ENCODE peak calls at places on chromosomes 4 and X, in eight cellular contexts. One of them, this sample, is unnamed.

GRCh38 chr4:48483006-48483776 is at the start of gene SLC10A4:
- DNase-seq in T-helper 9 cell: no peak
- DNase-seq in Caco-2: no peak
- DNase-seq in brain microvascular endothelial cell: no peak
- DNase-seq in HFF-Myc: no peak
- DNase-seq in AG04450: no peak
- DNase-seq in NCI-H1417 treated with DMSO at 0.1 percent for 48 hours: no peak
- DNase-seq in ACHN: no peak
- DNase-seq in this sample: no peak

GRCh38 chrX:33273521-33273920 is 62.2 kb upstream of the DMD start:
- DNase-seq in T-helper 9 cell: no peak
- DNase-seq in Caco-2: no peak
- DNase-seq in brain microvascular endothelial cell: no peak
- DNase-seq in HFF-Myc: no peak
- DNase-seq in AG04450: no peak
- DNase-seq in NCI-H1417 treated with DMSO at 0.1 percent for 48 hours: no peak
- DNase-seq in ACHN: no peak
- DNase-seq in this sample: no peak

GRCh38 chrX:134544614-134545255 is 84.8 kb downstream of the HPRT1 start:
- DNase-seq in T-helper 9 cell: no peak
- DNase-seq in Caco-2: peak; percentile 53
- DNase-seq in brain microvascular endothelial cell: no peak
- DNase-seq in HFF-Myc: no peak
- DNase-seq in AG04450: no peak
- DNase-seq in NCI-H1417 treated with DMSO at 0.1 percent for 48 hours: no peak
- DNase-seq in ACHN: no peak
- DNase-seq in this sample: no peak

GRCh38 chrX:53089224-53089842 is 4.6 kb upstream of the KANTR start:
- DNase-seq in T-helper 9 cell: no peak
- DNase-seq in Caco-2: no peak
- DNase-seq in brain microvascular endothelial cell: peak; percentile 44
- DNase-seq in HFF-Myc: no peak
- DNase-seq in AG04450: no peak
- DNase-seq in NCI-H1417 treated with DMSO at 0.1 percent for 48 hours: peak; percentile 15
- DNase-seq in ACHN: peak; percentile 45
- DNase-seq in this sample: peak; percentile 24

GRCh38 chrX:133921764-133922389 is 63.5 kb downstream of the GPC3 start:
- DNase-seq in T-helper 9 cell: no peak
- DNase-seq in Caco-2: peak; percentile 59
- DNase-seq in brain microvascular endothelial cell: peak; percentile 17
- DNase-seq in HFF-Myc: peak; percentile 11
- DNase-seq in AG04450: no peak
- DNase-seq in NCI-H1417 treated with DMSO at 0.1 percent for 48 hours: no peak
- DNase-seq in ACHN: peak; percentile 2
- DNase-seq in this sample: no peak

GRCh38 chr4:15906024-15906443 is 32.5 kb downstream of the FGFBP1 start:
- DNase-seq in T-helper 9 cell: no peak
- DNase-seq in Caco-2: peak; percentile 74
- DNase-seq in brain microvascular endothelial cell: no peak
- DNase-seq in HFF-Myc: no peak
- DNase-seq in AG04450: no peak
- DNase-seq in NCI-H1417 treated with DMSO at 0.1 percent for 48 hours: no peak
- DNase-seq in ACHN: no peak
- DNase-seq in this sample: no peak

GRCh38 chrX:31353095-31353494 is 281.3 kb upstream of the FTHL17 start:
- DNase-seq in T-helper 9 cell: no peak
- DNase-seq in Caco-2: no peak
- DNase-seq in brain microvascular endothelial cell: peak; percentile 46
- DNase-seq in HFF-Myc: peak; percentile 31
- DNase-seq in AG04450: no peak
- DNase-seq in NCI-H1417 treated with DMSO at 0.1 percent for 48 hours: no peak
- DNase-seq in ACHN: peak; percentile 56
- DNase-seq in this sample: no peak

GRCh38 chrX:3522016-3522690 is 175.7 kb upstream of the MXRA5 start:
- DNase-seq in T-helper 9 cell: no peak
- DNase-seq in Caco-2: no peak
- DNase-seq in brain microvascular endothelial cell: peak; percentile 72
- DNase-seq in HFF-Myc: no peak
- DNase-seq in AG04450: peak; percentile 63
- DNase-seq in NCI-H1417 treated with DMSO at 0.1 percent for 48 hours: no peak
- DNase-seq in ACHN: no peak
- DNase-seq in this sample: no peak

GRCh38 chrX:53166103-53166502 is 58.9 kb downstream of the KDM5C start:
- DNase-seq in T-helper 9 cell: no peak
- DNase-seq in Caco-2: no peak
- DNase-seq in brain microvascular endothelial cell: no peak
- DNase-seq in HFF-Myc: no peak
- DNase-seq in AG04450: no peak
- DNase-seq in NCI-H1417 treated with DMSO at 0.1 percent for 48 hours: no peak
- DNase-seq in ACHN: no peak
- DNase-seq in this sample: no peak

GRCh38 chrX:9871871-9872270 is 85.6 kb downstream of the SHROOM2 start:
- DNase-seq in T-helper 9 cell: no peak
- DNase-seq in Caco-2: no peak
- DNase-seq in brain microvascular endothelial cell: no peak
- DNase-seq in HFF-Myc: no peak
- DNase-seq in AG04450: no peak
- DNase-seq in NCI-H1417 treated with DMSO at 0.1 percent for 48 hours: no peak
- DNase-seq in ACHN: no peak
- DNase-seq in this sample: no peak

GRCh38 chr4:100306018-100306417 is 115.8 kb upstream of the DDIT4L start:
- DNase-seq in T-helper 9 cell: no peak
- DNase-seq in Caco-2: no peak
- DNase-seq in brain microvascular endothelial cell: no peak
- DNase-seq in HFF-Myc: no peak
- DNase-seq in AG04450: no peak
- DNase-seq in NCI-H1417 treated with DMSO at 0.1 percent for 48 hours: no peak
- DNase-seq in ACHN: peak; percentile 65
- DNase-seq in this sample: no peak

GRCh38 chrX:138986235-138986634 is 274.7 kb upstream of the FGF13 start:
- DNase-seq in T-helper 9 cell: no peak
- DNase-seq in Caco-2: no peak
- DNase-seq in brain microvascular endothelial cell: no peak
- DNase-seq in HFF-Myc: no peak
- DNase-seq in AG04450: no peak
- DNase-seq in NCI-H1417 treated with DMSO at 0.1 percent for 48 hours: no peak
- DNase-seq in ACHN: no peak
- DNase-seq in this sample: no peak

GRCh38 chrX:138708268-138708667 is 3.2 kb downstream of the FGF13 start:
- DNase-seq in T-helper 9 cell: no peak
- DNase-seq in Caco-2: no peak
- DNase-seq in brain microvascular endothelial cell: no peak
- DNase-seq in HFF-Myc: no peak
- DNase-seq in AG04450: no peak
- DNase-seq in NCI-H1417 treated with DMSO at 0.1 percent for 48 hours: no peak
- DNase-seq in ACHN: no peak
- DNase-seq in this sample: no peak

GRCh38 chr4:164215113-164215741 is 538.7 kb upstream of the SMIM31 start:
- DNase-seq in T-helper 9 cell: no peak
- DNase-seq in Caco-2: peak; percentile 34
- DNase-seq in brain microvascular endothelial cell: no peak
- DNase-seq in HFF-Myc: no peak
- DNase-seq in AG04450: no peak
- DNase-seq in NCI-H1417 treated with DMSO at 0.1 percent for 48 hours: no peak
- DNase-seq in ACHN: no peak
- DNase-seq in this sample: no peak

GRCh38 chr4:123453006-123453685 is 56.6 kb downstream of the SPRY1 start:
- DNase-seq in T-helper 9 cell: no peak
- DNase-seq in Caco-2: no peak
- DNase-seq in brain microvascular endothelial cell: peak; percentile 17
- DNase-seq in HFF-Myc: no peak
- DNase-seq in AG04450: no peak
- DNase-seq in NCI-H1417 treated with DMSO at 0.1 percent for 48 hours: no peak
- DNase-seq in ACHN: no peak
- DNase-seq in this sample: no peak

GRCh38 chr4:111943796-111944203 is 201.5 kb upstream of the FAM241A start:
- DNase-seq in T-helper 9 cell: no peak
- DNase-seq in Caco-2: peak; percentile 40
- DNase-seq in brain microvascular endothelial cell: no peak
- DNase-seq in HFF-Myc: no peak
- DNase-seq in AG04450: no peak
- DNase-seq in NCI-H1417 treated with DMSO at 0.1 percent for 48 hours: peak; percentile 24
- DNase-seq in ACHN: peak; percentile 48
- DNase-seq in this sample: no peak

GRCh38 chrX:7085879-7086278 is 61.6 kb upstream of the STS start:
- DNase-seq in T-helper 9 cell: no peak
- DNase-seq in Caco-2: no peak
- DNase-seq in brain microvascular endothelial cell: no peak
- DNase-seq in HFF-Myc: no peak
- DNase-seq in AG04450: no peak
- DNase-seq in NCI-H1417 treated with DMSO at 0.1 percent for 48 hours: no peak
- DNase-seq in ACHN: no peak
- DNase-seq in this sample: no peak

GRCh38 chr4:76058302-76058701 is 16.2 kb upstream of the ART3 start:
- DNase-seq in T-helper 9 cell: no peak
- DNase-seq in Caco-2: no peak
- DNase-seq in brain microvascular endothelial cell: no peak
- DNase-seq in HFF-Myc: no peak
- DNase-seq in AG04450: no peak
- DNase-seq in NCI-H1417 treated with DMSO at 0.1 percent for 48 hours: no peak
- DNase-seq in ACHN: no peak
- DNase-seq in this sample: no peak

This sample was measured in NCI-H187 treated with DMSO at 0.1 percent for 48 hours.